ENCODE peak calls at places on chromosomes 16 and 17, in six cellular contexts. M is Calu3, S is heart left ventricle, Q is kidney glomerular epithelial cell, B is EH, H is AML-193. R is an unnamed sample.

GRCh38 chr17:40463122-40463550 is 19.9 kb downstream of the IGFBP4 start:
- DNase-seq in M (no peak), S (no peak), Q (no peak), B (no peak), H (no peak), R (peak)

GRCh38 chr16:49592507-49593422 is 219.2 kb downstream of the C16orf78 start:
- DNase-seq in M (peak), S (no peak), Q (no peak), B (peak), H (no peak), R (peak)

GRCh38 chr16:22642689-22643088 is 132.0 kb downstream of the NPIPB5 start:
- DNase-seq in M (no peak), S (no peak), Q (no peak), B (no peak), H (no peak), R (no peak)

GRCh38 chr16:2710711-2711231 is 9.3 kb downstream of the PRSS27 start:
- DNase-seq in M (no peak), S (no peak), Q (no peak), B (no peak), H (no peak), R (no peak)

GRCh38 chr16:86631441-86631840 is 53.1 kb downstream of the FOXL1 start:
- DNase-seq in M (peak), S (no peak), Q (no peak), B (peak), H (no peak), R (no peak)

GRCh38 chr17:63998050-63998720 is at the start of gene PRR29:
- DNase-seq in M (peak), S (peak), Q (peak), B (peak), H (no peak), R (peak)

GRCh38 chr17:53626286-53626685 is 196.4 kb upstream of the KIF2B start:
- DNase-seq in M (no peak), S (no peak), Q (peak), B (peak), H (no peak), R (no peak)

GRCh38 chr16:53043986-53044571 is 8.6 kb downstream of the CHD9NB start:
- DNase-seq in M (peak), S (no peak), Q (peak), B (no peak), H (no peak), R (no peak)

GRCh38 chr16:57070424-57070823 is 22.0 kb upstream of the CPNE2 start:
- DNase-seq in M (no peak), S (no peak), Q (no peak), B (no peak), H (no peak), R (no peak)

GRCh38 chr16:87826798-87827587 is 42.3 kb downstream of the SLC7A5 start:
- DNase-seq in M (no peak), S (no peak), Q (no peak), B (no peak), H (no peak), R (no peak)

GRCh38 chr17:50269477-50270429 is 4.5 kb upstream of the TMEM92 start:
- DNase-seq in M (peak), S (peak), Q (peak), B (peak), H (peak), R (peak)

GRCh38 chr17:82802141-82802540 is 37.7 kb downstream of the ZNF750 start:
- DNase-seq in M (no peak), S (no peak), Q (no peak), B (peak), H (no peak), R (no peak)

GRCh38 chr17:45296003-45296832 is 20.6 kb downstream of the MAP3K14 start:
- DNase-seq in M (no peak), S (no peak), Q (no peak), B (peak), H (peak), R (no peak)

GRCh38 chr16:3594316-3595109 is 16.9 kb downstream of the SLX4 start:
- DNase-seq in M (no peak), S (no peak), Q (no peak), B (no peak), H (no peak), R (no peak)

GRCh38 chr16:67173808-67174705 is 3.7 kb downstream of the NOL3 start:
- DNase-seq in M (peak), S (peak), Q (peak), B (peak), H (peak), R (peak)

GRCh38 chr17:2179615-2180295 is 123.8 kb downstream of the SMG6 start:
- DNase-seq in M (no peak), S (peak), Q (peak), B (peak), H (no peak), R (no peak)

GRCh38 chr17:68401288-68401687 is 56.0 kb downstream of the WIPI1 start:
- DNase-seq in M (no peak), S (no peak), Q (no peak), B (no peak), H (no peak), R (no peak)

GRCh38 chr17:68197091-68197996 is 50.5 kb upstream of the AMZ2 start:
- DNase-seq in M (no peak), S (no peak), Q (no peak), B (no peak), H (no peak), R (no peak)

GRCh38 chr16:84312783-84313382 is 18.2 kb downstream of the WFDC1 start:
- DNase-seq in M (peak), S (no peak), Q (no peak), B (no peak), H (no peak), R (no peak)

GRCh38 chr16:51359141-51359960 is 208.3 kb upstream of the SALL1 start:
- DNase-seq in M (no peak), S (no peak), Q (no peak), B (no peak), H (no peak), R (no peak)

GRCh38 chr16:67565470-67566100 is 3.3 kb downstream of the CTCF start:
- DNase-seq in M (no peak), S (no peak), Q (no peak), B (no peak), H (no peak), R (no peak)

GRCh38 chr17:60792250-60792898 is 114.7 kb downstream of the BCAS3 start:
- DNase-seq in M (no peak), S (no peak), Q (no peak), B (no peak), H (no peak), R (peak)

GRCh38 chr17:19327039-19327776 is 35.3 kb downstream of the B9D1 start:
- DNase-seq in M (no peak), S (peak), Q (peak), B (peak), H (no peak), R (no peak)

GRCh38 chr16:75065808-75066149 is 50.8 kb downstream of the LDHD start:
- DNase-seq in M (no peak), S (no peak), Q (no peak), B (no peak), H (no peak), R (no peak)

GRCh38 chr17:27247071-27247957 is 46.6 kb upstream of the WSB1 start:
- DNase-seq in M (peak), S (peak), Q (peak), B (peak), H (no peak), R (no peak)

GRCh38 chr17:75153854-75154194 is 488 bp downstream of the JPT1 start:
- DNase-seq in M (no peak), S (peak), Q (no peak), B (no peak), H (no peak), R (peak)

GRCh38 chr17:62995377-62995885 is 29.4 kb downstream of the TANC2 start:
- DNase-seq in M (peak), S (no peak), Q (no peak), B (peak), H (peak), R (peak)